ENCODE peak calls at places on chromosomes 4 and X, in six cellular contexts. J is thoracic aorta; D is MCF 10A; U is ELR; V is astrocyte of the spinal cord; T is activated naive CD4-positive, alpha-beta T cell treated with anti-CD3 and anti-CD28 coated beads, Interleukin-2, amount 50 U/mL, for 72 hours. O is an unnamed sample.

GRCh38 chrX:41382699-41383645 is 49.0 kb downstream of the DDX3X start:
- DNase-seq in J (no peak), D (peak), U (peak), V (peak), T (no peak), O (peak)

GRCh38 chr4:3572363-3572762 is 40.1 kb upstream of the LRPAP1 start:
- DNase-seq in J (no peak), D (no peak), U (no peak), V (no peak), T (no peak), O (no peak)

GRCh38 chrX:27251369-27251768 is 211.8 kb downstream of the PPP4R3C start:
- DNase-seq in J (no peak), D (no peak), U (no peak), V (no peak), T (no peak), O (no peak)

GRCh38 chrX:13742397-13743176 is 8.0 kb downstream of the OFD1 start:
- DNase-seq in J (no peak), D (peak), U (no peak), V (no peak), T (no peak), O (peak)

GRCh38 chr4:185318679-185319078 is 77.0 kb downstream of the LRP2BP start:
- DNase-seq in J (no peak), D (peak), U (peak), V (peak), T (no peak), O (no peak)

GRCh38 chr4:80197132-80197573 is at the start of gene PRDM8:
- DNase-seq in J (no peak), D (no peak), U (peak), V (no peak), T (no peak), O (peak)

GRCh38 chr4:77636902-77637301 is 31.3 kb downstream of the CXCL13 start:
- DNase-seq in J (no peak), D (peak), U (peak), V (peak), T (no peak), O (no peak)

GRCh38 chrX:281166-281999 is at the start of gene PLCXD1:
- DNase-seq in J (no peak), D (no peak), U (no peak), V (peak), T (no peak), O (no peak)

GRCh38 chr4:113893546-113893945 is 85.9 kb downstream of the ARSJ start:
- DNase-seq in J (no peak), D (peak), U (peak), V (no peak), T (no peak), O (no peak)

GRCh38 chrX:9845574-9845948 is 59.3 kb downstream of the SHROOM2 start:
- DNase-seq in J (no peak), D (peak), U (no peak), V (no peak), T (no peak), O (no peak)

GRCh38 chr4:152499322-152499721 is 36.6 kb downstream of the FBXW7 start:
- DNase-seq in J (no peak), D (no peak), U (no peak), V (no peak), T (no peak), O (no peak)

GRCh38 chrX:131399692-131400428 is 110.8 kb upstream of the IGSF1 start:
- DNase-seq in J (no peak), D (peak), U (no peak), V (no peak), T (no peak), O (no peak)

GRCh38 chr4:24475756-24476155 is 108.6 kb downstream of the DHX15 start:
- DNase-seq in J (no peak), D (no peak), U (no peak), V (no peak), T (no peak), O (no peak)

GRCh38 chr4:31755751-31756150 is 1035.6 kb downstream of the PCDH7 start:
- DNase-seq in J (no peak), D (no peak), U (no peak), V (no peak), T (no peak), O (no peak)

GRCh38 chrX:38811515-38812239 is 10.4 kb downstream of the MID1IP1 start:
- DNase-seq in J (no peak), D (no peak), U (no peak), V (no peak), T (no peak), O (peak)

GRCh38 chr4:19689511-19689910 is 562.2 kb upstream of the SLIT2 start:
- DNase-seq in J (no peak), D (peak), U (peak), V (peak), T (no peak), O (no peak)

GRCh38 chr4:159071969-159072765 is 30.7 kb upstream of the RAPGEF2 start:
- DNase-seq in J (no peak), D (peak), U (no peak), V (peak), T (no peak), O (no peak)

GRCh38 chrX:13190051-13190450 is 129.8 kb downstream of the ATXN3L start:
- DNase-seq in J (no peak), D (no peak), U (no peak), V (no peak), T (no peak), O (no peak)

GRCh38 chr4:141011799-141012377 is 121.4 kb downstream of the RNF150 start:
- DNase-seq in J (no peak), D (no peak), U (no peak), V (no peak), T (no peak), O (no peak)

GRCh38 chr4:71550220-71551190 is 211.7 kb downstream of the SLC4A4 start:
- DNase-seq in J (no peak), D (no peak), U (peak), V (peak), T (no peak), O (no peak)

GRCh38 chrX:14412686-14413085 is 116.7 kb upstream of the GLRA2 start:
- DNase-seq in J (no peak), D (peak), U (no peak), V (no peak), T (no peak), O (no peak)

GRCh38 chr4:92236907-92237306 is 66.9 kb upstream of the GRID2 start:
- DNase-seq in J (no peak), D (peak), U (no peak), V (peak), T (no peak), O (no peak)

GRCh38 chr4:84966382-84967291 is at the start of gene WDFY3:
- DNase-seq in J (peak), D (peak), U (peak), V (peak), T (no peak), O (no peak)

O was measured in central memory CD4-positive, alpha-beta T cell.